ENCODE peak calls at places on chromosomes 4 and X, in seven cellular contexts. One of them, this sample, is unnamed.

GRCh38 chr4:2461246-2461960 is 7.5 kb upstream of the RNF4 start:
- DNase-seq in neuronal stem cell: no peak
- DNase-seq in mesenchymal stem cell: no peak
- DNase-seq in H9: no peak
- DNase-seq in trophoblast cell: no peak
- DNase-seq in IMR-90: no peak
- DNase-seq in H1: no peak
- DNase-seq in this sample: peak

GRCh38 chrX:132216806-132217202 is 2.4 kb downstream of the RAP2C start:
- DNase-seq in neuronal stem cell: no peak
- DNase-seq in mesenchymal stem cell: peak
- DNase-seq in H9: no peak
- DNase-seq in trophoblast cell: no peak
- DNase-seq in IMR-90: peak
- DNase-seq in H1: no peak
- DNase-seq in this sample: no peak

GRCh38 chr4:15344041-15344440 is 83.8 kb upstream of the C1QTNF7 start:
- DNase-seq in neuronal stem cell: no peak
- DNase-seq in mesenchymal stem cell: peak
- DNase-seq in H9: no peak
- DNase-seq in trophoblast cell: peak
- DNase-seq in IMR-90: peak
- DNase-seq in H1: no peak
- DNase-seq in this sample: peak

GRCh38 chrX:13864264-13864663 is 47.4 kb upstream of the GPM6B start:
- DNase-seq in neuronal stem cell: no peak
- DNase-seq in mesenchymal stem cell: no peak
- DNase-seq in H9: no peak
- DNase-seq in trophoblast cell: no peak
- DNase-seq in IMR-90: peak
- DNase-seq in H1: no peak
- DNase-seq in this sample: no peak

GRCh38 chr4:972651-973424 is 531 bp downstream of the DGKQ start:
- DNase-seq in neuronal stem cell: no peak
- DNase-seq in mesenchymal stem cell: peak
- DNase-seq in H9: no peak
- DNase-seq in trophoblast cell: peak
- DNase-seq in IMR-90: no peak
- DNase-seq in H1: no peak
- DNase-seq in this sample: no peak

GRCh38 chr4:187849556-187850245 is 145.9 kb upstream of the ZFP42 start:
- DNase-seq in neuronal stem cell: no peak
- DNase-seq in mesenchymal stem cell: no peak
- DNase-seq in H9: no peak
- DNase-seq in trophoblast cell: no peak
- DNase-seq in IMR-90: no peak
- DNase-seq in H1: no peak
- DNase-seq in this sample: no peak

GRCh38 chr4:125041372-125041930 is 273.3 kb upstream of the FAT4 start:
- DNase-seq in neuronal stem cell: no peak
- DNase-seq in mesenchymal stem cell: no peak
- DNase-seq in H9: no peak
- DNase-seq in trophoblast cell: peak
- DNase-seq in IMR-90: no peak
- DNase-seq in H1: no peak
- DNase-seq in this sample: peak

GRCh38 chr4:24924309-24924781 is 11.5 kb upstream of the CCDC149 start:
- DNase-seq in neuronal stem cell: no peak
- DNase-seq in mesenchymal stem cell: peak
- DNase-seq in H9: no peak
- DNase-seq in trophoblast cell: peak
- DNase-seq in IMR-90: peak
- DNase-seq in H1: no peak
- DNase-seq in this sample: no peak

GRCh38 chr4:33709247-33709646 is 2535.1 kb downstream of the ARAP2 start:
- DNase-seq in neuronal stem cell: no peak
- DNase-seq in mesenchymal stem cell: peak
- DNase-seq in H9: no peak
- DNase-seq in trophoblast cell: no peak
- DNase-seq in IMR-90: peak
- DNase-seq in H1: no peak
- DNase-seq in this sample: no peak

GRCh38 chr4:153223935-153224334 is 19.7 kb downstream of the TRIM2 start:
- DNase-seq in neuronal stem cell: no peak
- DNase-seq in mesenchymal stem cell: peak
- DNase-seq in H9: no peak
- DNase-seq in trophoblast cell: peak
- DNase-seq in IMR-90: peak
- DNase-seq in H1: no peak
- DNase-seq in this sample: peak

GRCh38 chrX:23012162-23012561 is 12.4 kb downstream of the DDX53 start:
- DNase-seq in neuronal stem cell: no peak
- DNase-seq in mesenchymal stem cell: no peak
- DNase-seq in H9: no peak
- DNase-seq in trophoblast cell: no peak
- DNase-seq in IMR-90: no peak
- DNase-seq in H1: no peak
- DNase-seq in this sample: no peak

GRCh38 chrX:12505127-12505526 is 286.1 kb upstream of the PRPS2 start:
- DNase-seq in neuronal stem cell: no peak
- DNase-seq in mesenchymal stem cell: no peak
- DNase-seq in H9: no peak
- DNase-seq in trophoblast cell: no peak
- DNase-seq in IMR-90: no peak
- DNase-seq in H1: no peak
- DNase-seq in this sample: no peak

GRCh38 chrX:33211356-33212254 is at the start of gene DMD:
- DNase-seq in neuronal stem cell: no peak
- DNase-seq in mesenchymal stem cell: peak
- DNase-seq in H9: peak
- DNase-seq in trophoblast cell: no peak
- DNase-seq in IMR-90: peak
- DNase-seq in H1: no peak
- DNase-seq in this sample: peak

GRCh38 chr4:73187325-73187724 is 71.3 kb downstream of the ANKRD17 start:
- DNase-seq in neuronal stem cell: no peak
- DNase-seq in mesenchymal stem cell: peak
- DNase-seq in H9: no peak
- DNase-seq in trophoblast cell: no peak
- DNase-seq in IMR-90: peak
- DNase-seq in H1: no peak
- DNase-seq in this sample: peak

GRCh38 chrX:118965395-118965794 is 9.0 kb upstream of the LONRF3 start:
- DNase-seq in neuronal stem cell: no peak
- DNase-seq in mesenchymal stem cell: no peak
- DNase-seq in H9: no peak
- DNase-seq in trophoblast cell: no peak
- DNase-seq in IMR-90: no peak
- DNase-seq in H1: no peak
- DNase-seq in this sample: no peak

GRCh38 chrX:132842839-132843238 is 115.6 kb downstream of the HS6ST2 start:
- DNase-seq in neuronal stem cell: no peak
- DNase-seq in mesenchymal stem cell: no peak
- DNase-seq in H9: no peak
- DNase-seq in trophoblast cell: no peak
- DNase-seq in IMR-90: no peak
- DNase-seq in H1: no peak
- DNase-seq in this sample: peak

GRCh38 chrX:37726346-37726745 is 40.8 kb downstream of the XK start:
- DNase-seq in neuronal stem cell: no peak
- DNase-seq in mesenchymal stem cell: no peak
- DNase-seq in H9: no peak
- DNase-seq in trophoblast cell: no peak
- DNase-seq in IMR-90: no peak
- DNase-seq in H1: no peak
- DNase-seq in this sample: no peak

GRCh38 chr4:87819281-87819919 is 13.4 kb upstream of the MEPE start:
- DNase-seq in neuronal stem cell: no peak
- DNase-seq in mesenchymal stem cell: peak
- DNase-seq in H9: peak
- DNase-seq in trophoblast cell: peak
- DNase-seq in IMR-90: peak
- DNase-seq in H1: no peak
- DNase-seq in this sample: peak

GRCh38 chr4:178329226-178329872 is 887.1 kb upstream of the AGA start:
- DNase-seq in neuronal stem cell: no peak
- DNase-seq in mesenchymal stem cell: peak
- DNase-seq in H9: no peak
- DNase-seq in trophoblast cell: no peak
- DNase-seq in IMR-90: no peak
- DNase-seq in H1: no peak
- DNase-seq in this sample: no peak

GRCh38 chr4:99151452-99151851 is 7.4 kb upstream of the ADH4 start:
- DNase-seq in neuronal stem cell: no peak
- DNase-seq in mesenchymal stem cell: no peak
- DNase-seq in H9: no peak
- DNase-seq in trophoblast cell: no peak
- DNase-seq in IMR-90: no peak
- DNase-seq in H1: no peak
- DNase-seq in this sample: no peak

GRCh38 chr4:119690871-119691270 is 62.3 kb upstream of the PDE5A start:
- DNase-seq in neuronal stem cell: no peak
- DNase-seq in mesenchymal stem cell: no peak
- DNase-seq in H9: no peak
- DNase-seq in trophoblast cell: peak
- DNase-seq in IMR-90: no peak
- DNase-seq in H1: no peak
- DNase-seq in this sample: peak

GRCh38 chrX:139825618-139826017 is 107.2 kb downstream of the ATP11C start:
- DNase-seq in neuronal stem cell: no peak
- DNase-seq in mesenchymal stem cell: no peak
- DNase-seq in H9: no peak
- DNase-seq in trophoblast cell: no peak
- DNase-seq in IMR-90: no peak
- DNase-seq in H1: no peak
- DNase-seq in this sample: no peak

GRCh38 chr4:141543176-141543575 is 93.2 kb upstream of the IL15 start:
- DNase-seq in neuronal stem cell: no peak
- DNase-seq in mesenchymal stem cell: no peak
- DNase-seq in H9: no peak
- DNase-seq in trophoblast cell: no peak
- DNase-seq in IMR-90: no peak
- DNase-seq in H1: no peak
- DNase-seq in this sample: no peak

GRCh38 chr4:13922873-13923645 is 295.5 kb upstream of the BOD1L1 start:
- DNase-seq in neuronal stem cell: no peak
- DNase-seq in mesenchymal stem cell: no peak
- DNase-seq in H9: no peak
- DNase-seq in trophoblast cell: no peak
- DNase-seq in IMR-90: peak
- DNase-seq in H1: no peak
- DNase-seq in this sample: no peak

GRCh38 chr4:6720202-6720699 is 4.3 kb downstream of the BLOC1S4 start:
- DNase-seq in neuronal stem cell: peak
- DNase-seq in mesenchymal stem cell: peak
- DNase-seq in H9: peak
- DNase-seq in trophoblast cell: peak
- DNase-seq in IMR-90: peak
- DNase-seq in H1: no peak
- DNase-seq in this sample: peak

GRCh38 chrX:20144491-20144890 is 2.9 kb upstream of the EIF1AX start:
- DNase-seq in neuronal stem cell: no peak
- DNase-seq in mesenchymal stem cell: peak
- DNase-seq in H9: no peak
- DNase-seq in trophoblast cell: no peak
- DNase-seq in IMR-90: peak
- DNase-seq in H1: no peak
- DNase-seq in this sample: no peak
- H3K18ac ChIP-seq in neuronal stem cell: no peak
- H3K18ac ChIP-seq in mesenchymal stem cell: no peak
- H3K18ac ChIP-seq in H9: no peak
- H3K18ac ChIP-seq in trophoblast cell: no peak
- H3K18ac ChIP-seq in IMR-90: no peak
- H3K18ac ChIP-seq in H1: no peak
- H3K18ac ChIP-seq in this sample: no peak

DNA sequence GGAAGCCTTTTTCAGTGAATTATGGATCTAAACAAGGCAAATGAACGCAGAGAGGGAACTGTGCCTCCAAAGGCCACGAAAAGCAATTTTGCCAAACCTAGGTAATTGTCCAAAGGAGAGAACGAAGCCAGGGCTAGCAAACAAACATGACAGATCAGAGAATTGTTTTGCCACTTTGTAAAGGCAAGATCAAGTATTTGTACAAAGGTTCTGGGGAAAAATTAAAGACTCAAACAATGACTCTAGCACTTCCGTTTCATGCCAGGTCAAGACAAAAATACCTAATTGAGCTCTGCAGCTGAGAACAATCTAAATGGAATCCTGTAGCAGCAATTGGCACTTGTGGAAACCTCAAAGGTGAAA is 8.5 kb downstream of the RBM47 start:
- DNase-seq in neuronal stem cell: no peak
- DNase-seq in mesenchymal stem cell: no peak
- DNase-seq in H9: no peak
- DNase-seq in trophoblast cell: no peak
- DNase-seq in IMR-90: no peak
- DNase-seq in H1: no peak
- DNase-seq in this sample: no peak
- H2BK5ac ChIP-seq in neuronal stem cell: no peak
- H2BK5ac ChIP-seq in mesenchymal stem cell: no peak
- H2BK5ac ChIP-seq in H9: no peak
- H2BK5ac ChIP-seq in trophoblast cell: peak
- H2BK5ac ChIP-seq in IMR-90: peak
- H2BK5ac ChIP-seq in H1: no peak
- H2BK5ac ChIP-seq in this sample: peak

GRCh38 chrX:84362184-84362838 is 139.9 kb downstream of the HDX start:
- DNase-seq in neuronal stem cell: no peak
- DNase-seq in mesenchymal stem cell: no peak
- DNase-seq in H9: no peak
- DNase-seq in trophoblast cell: no peak
- DNase-seq in IMR-90: peak
- DNase-seq in H1: no peak
- DNase-seq in this sample: no peak

GRCh38 chrX:84363674-84364073 is 138.6 kb downstream of the HDX start:
- DNase-seq in neuronal stem cell: no peak
- DNase-seq in mesenchymal stem cell: peak
- DNase-seq in H9: no peak
- DNase-seq in trophoblast cell: no peak
- DNase-seq in IMR-90: no peak
- DNase-seq in H1: no peak
- DNase-seq in this sample: no peak

DNA sequence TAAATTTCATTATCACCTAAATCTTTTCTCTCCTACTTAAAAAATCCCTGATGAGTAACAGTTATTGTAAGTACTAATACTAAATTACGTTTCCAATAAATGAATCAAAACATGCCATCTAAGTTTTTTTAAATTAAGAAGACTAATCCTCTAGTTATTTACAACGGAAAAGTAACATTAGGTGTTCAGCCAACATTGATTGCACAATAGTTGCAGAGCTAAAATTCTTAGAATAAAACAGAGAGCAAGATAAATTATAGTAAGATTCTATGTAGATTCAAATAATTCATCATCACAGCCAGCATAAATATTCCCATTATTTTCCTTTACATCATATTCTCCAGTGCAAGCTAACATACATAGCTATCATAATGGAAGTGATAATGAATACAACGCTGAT is 139.2 kb downstream of the HDX start:
- DNase-seq in neuronal stem cell: no peak
- DNase-seq in mesenchymal stem cell: no peak
- DNase-seq in H9: no peak
- DNase-seq in trophoblast cell: no peak
- DNase-seq in IMR-90: no peak
- DNase-seq in H1: no peak
- DNase-seq in this sample: no peak
- H3K18ac ChIP-seq in neuronal stem cell: no peak
- H3K18ac ChIP-seq in mesenchymal stem cell: no peak
- H3K18ac ChIP-seq in H9: no peak
- H3K18ac ChIP-seq in trophoblast cell: no peak
- H3K18ac ChIP-seq in IMR-90: no peak
- H3K18ac ChIP-seq in H1: no peak
- H3K18ac ChIP-seq in this sample: no peak

GRCh38 chr4:74543247-74543670 is 98.3 kb downstream of the AREG start:
- DNase-seq in neuronal stem cell: no peak
- DNase-seq in mesenchymal stem cell: no peak
- DNase-seq in H9: no peak
- DNase-seq in trophoblast cell: no peak
- DNase-seq in IMR-90: no peak
- DNase-seq in H1: no peak
- DNase-seq in this sample: no peak
- H2BK5ac ChIP-seq in neuronal stem cell: no peak
- H2BK5ac ChIP-seq in mesenchymal stem cell: no peak
- H2BK5ac ChIP-seq in H9: no peak
- H2BK5ac ChIP-seq in trophoblast cell: no peak
- H2BK5ac ChIP-seq in IMR-90: no peak
- H2BK5ac ChIP-seq in H1: no peak
- H2BK5ac ChIP-seq in this sample: no peak